ENCODE peak calls at places on chromosomes 16 and 17, in four cellular contexts. S, A, U and W are unnamed samples.

GRCh38 chr17:39487946-39488345 is 26.7 kb downstream of the CDK12 start:
- DNase-seq in A (no peak), S (no peak), U (no peak), W (no peak)

GRCh38 chr17:64686705-64687104 is 24.6 kb upstream of the SMURF2 start:
- DNase-seq in U (no peak), A (no peak), S (no peak), W (no peak)

GRCh38 chr17:83173997-83174858 is 94.8 kb downstream of the METRNL start:
- DNase-seq in A (peak), U (no peak), S (peak), W (no peak)

GRCh38 chr16:5461574-5461973 is 364.0 kb upstream of the EEF2KMT start:
- DNase-seq in S (no peak), A (no peak), U (no peak), W (no peak)

GRCh38 chr16:69107311-69107962 is 2.0 kb downstream of the HAS3 start:
- DNase-seq in S (peak), U (no peak), A (no peak), W (no peak)

GRCh38 chr16:11274964-11275363 is 1.3 kb downstream of the PRM2 start:
- DNase-seq in U (no peak), A (no peak), S (no peak), W (no peak)

GRCh38 chr17:72788950-72789585 is 303.4 kb downstream of the SLC39A11 start:
- DNase-seq in S (no peak), A (peak), U (no peak), W (no peak)

GRCh38 chr16:9195301-9195700 is 103.9 kb downstream of the HAPSTR1 start:
- DNase-seq in S (no peak), A (no peak), U (no peak), W (no peak)

GRCh38 chr16:3086596-3087242 is 12.4 kb downstream of the ZSCAN10 start:
- DNase-seq in S (no peak), U (no peak), A (peak), W (no peak)

GRCh38 chr16:50692999-50693781 is at the start of gene NOD2:
- DNase-seq in S (peak), A (no peak), U (peak), W (no peak)

GRCh38 chr17:69538795-69539194 is 124.3 kb downstream of the MAP2K6 start:
- DNase-seq in U (no peak), S (no peak), A (no peak), W (no peak)

GRCh38 chr17:69539274-69539673 is 124.8 kb downstream of the MAP2K6 start:
- DNase-seq in U (no peak), A (no peak), S (no peak), W (no peak)

GRCh38 chr17:69540356-69540755 is 125.9 kb downstream of the MAP2K6 start:
- DNase-seq in A (no peak), S (no peak), U (no peak), W (no peak)

GRCh38 chr17:69535022-69535570 is 120.6 kb downstream of the MAP2K6 start:
- DNase-seq in S (no peak), A (no peak), U (no peak), W (no peak)

DNA sequence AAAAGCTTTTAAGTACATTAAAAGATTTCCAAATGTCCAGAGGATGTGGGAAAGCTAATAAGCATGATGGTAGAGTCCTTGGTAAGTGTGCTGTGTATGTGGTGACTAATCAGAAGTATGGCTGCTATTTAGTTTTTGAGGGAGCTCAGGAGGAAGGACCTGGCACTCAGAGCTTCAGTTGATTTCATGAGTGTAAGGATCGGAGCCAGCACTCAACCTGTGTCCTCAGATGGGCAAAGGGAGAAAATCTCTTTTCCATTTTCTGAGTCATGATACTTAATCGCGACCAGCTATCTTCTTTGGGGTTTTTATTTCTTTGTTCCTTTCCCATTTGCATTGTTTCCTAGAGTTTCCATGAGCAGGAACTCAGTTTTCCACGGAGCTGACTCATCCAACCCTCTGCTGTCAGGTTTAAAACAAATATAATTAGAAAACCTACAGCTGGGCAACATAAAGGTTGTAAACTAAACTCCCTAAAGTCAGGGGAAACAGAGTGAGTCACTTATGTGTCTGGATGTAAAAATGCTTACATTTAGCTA is 125.4 kb downstream of the MAP2K6 start:
- DNase-seq in A (no peak), S (no peak), U (no peak), W (no peak)
- TF ChIP-seq TCF7 in A (no peak), S (no peak), U (no peak), W (no peak)

GRCh38 chr17:38330941-38331411 is 12.8 kb downstream of the GPR179 start:
- DNase-seq in A (no peak), S (no peak), U (no peak), W (no peak)

GRCh38 chr17:38336838-38337237 is 6.9 kb downstream of the GPR179 start:
- DNase-seq in U (no peak), S (no peak), A (no peak), W (no peak)

GRCh38 chr17:38334480-38335364 is 9.0 kb downstream of the GPR179 start:
- DNase-seq in S (no peak), A (no peak), U (no peak), W (no peak)

GRCh38 chr17:38332735-38333134 is 11.0 kb downstream of the GPR179 start:
- DNase-seq in U (no peak), S (no peak), A (no peak), W (no peak)

GRCh38 chr17:38333635-38334295 is 10.0 kb downstream of the GPR179 start:
- DNase-seq in U (peak), A (peak), S (peak), W (no peak)
- TF ChIP-seq TCF7 in U (no peak), A (no peak), S (no peak), W (no peak)

GRCh38 chr17:50111687-50112655 is 16.8 kb downstream of the PDK2 start:
- DNase-seq in U (no peak), S (no peak), A (peak), W (no peak)
- TF ChIP-seq TCF7 in U (no peak), S (no peak), A (no peak), W (no peak)

GRCh38 chr16:78503501-78504110 is 404.2 kb downstream of the WWOX start:
- DNase-seq in S (peak), A (peak), U (peak), W (no peak)
- TF ChIP-seq TCF7 in S (no peak), A (no peak), U (no peak), W (no peak)